ENCODE peak calls at places on chromosomes 3 and 15, in four cellular contexts. I is GM23338, T is coronary artery, P is tibial artery. A is an unnamed sample.

GRCh38 chr3:153379516-153379915 is 217.5 kb downstream of the RAP2B start:
- DNase-seq in I (no peak), T (no peak), P (no peak), A (no peak)

GRCh38 chr3:160287666-160288065 is 62.4 kb downstream of the C3orf80 start:
- DNase-seq in I (no peak), P (no peak), T (no peak), A (no peak)

GRCh38 chr15:35548435-35548834 is 2.5 kb upstream of the DPH6 start:
- DNase-seq in I (peak), P (no peak), T (no peak), A (peak)

GRCh38 chr3:89925976-89926375 is 818.6 kb downstream of the EPHA3 start:
- DNase-seq in P (no peak), T (no peak), I (no peak), A (no peak)

GRCh38 chr3:27976933-27977332 is 254.8 kb upstream of the EOMES start:
- DNase-seq in I (no peak), P (no peak), T (no peak), A (peak)

GRCh38 chr3:163043074-163043473 is 1546.5 kb downstream of the OTOL1 start:
- DNase-seq in P (no peak), T (no peak), I (peak), A (peak)

GRCh38 chr15:31352283-31352880 is 25.7 kb downstream of the KLF13 start:
- DNase-seq in I (no peak), P (no peak), T (no peak), A (no peak)

GRCh38 chr3:149463921-149464320 is 10.6 kb upstream of the TM4SF4 start:
- DNase-seq in T (no peak), I (no peak), P (no peak), A (no peak)

GRCh38 chr3:108180214-108180613 is 42.0 kb downstream of the IFT57 start:
- DNase-seq in I (no peak), T (no peak), P (no peak), A (no peak)

GRCh38 chr15:96115642-96116041 is 214.9 kb upstream of the NR2F2 start:
- DNase-seq in P (no peak), I (no peak), T (no peak), A (no peak)

GRCh38 chr3:190772831-190773230 is 89.7 kb downstream of the GMNC start:
- DNase-seq in I (no peak), P (no peak), T (no peak), A (no peak)

GRCh38 chr15:63759752-63760151 is 74.0 kb downstream of the HERC1 start:
- DNase-seq in T (no peak), P (no peak), I (no peak), A (no peak)

GRCh38 chr3:28150465-28151206 is 90.8 kb upstream of the CMC1 start:
- DNase-seq in T (no peak), P (no peak), I (no peak), A (no peak)

GRCh38 chr3:52237659-52238172 is 1.2 kb downstream of the TWF2 start:
- DNase-seq in P (peak), T (peak), I (peak), A (no peak)

GRCh38 chr3:127213381-127213918 is 20.5 kb downstream of the PRR23E start:
- DNase-seq in P (no peak), I (no peak), T (no peak), A (no peak)

GRCh38 chr3:142534543-142534942 is 44.0 kb downstream of the ATR start:
- DNase-seq in P (no peak), T (no peak), I (no peak), A (no peak)

GRCh38 chr3:176935524-176935923 is 261.8 kb downstream of the TBL1XR1 start:
- DNase-seq in T (no peak), P (no peak), I (no peak), A (no peak)

GRCh38 chr3:154584041-154584440 is 154.1 kb upstream of the GPR149 start:
- DNase-seq in T (no peak), I (peak), P (no peak), A (no peak)

GRCh38 chr15:94119923-94120775 is 111.2 kb upstream of the MCTP2 start:
- DNase-seq in T (no peak), I (peak), P (peak), A (peak)

GRCh38 chr15:35393403-35393802 is 152.6 kb downstream of the DPH6 start:
- DNase-seq in I (no peak), T (no peak), P (no peak), A (no peak)

GRCh38 chr15:74368121-74368520 is 675 bp upstream of the CYP11A1 start:
- DNase-seq in P (peak), T (peak), I (no peak), A (no peak)

GRCh38 chr3:153026026-153026425 is 136.0 kb upstream of the RAP2B start:
- DNase-seq in T (no peak), P (no peak), I (peak), A (peak)

GRCh38 chr3:171847133-171847532 is 4.0 kb downstream of the TMEM212 start:
- DNase-seq in I (no peak), P (no peak), T (no peak), A (no peak)

GRCh38 chr3:24318668-24319287 is 175.9 kb downstream of the THRB start:
- DNase-seq in T (no peak), I (no peak), P (no peak), A (no peak)

GRCh38 chr3:7309707-7310106 is 448.8 kb downstream of the GRM7 start:
- DNase-seq in P (peak), I (peak), T (no peak), A (peak)

GRCh38 chr3:7315037-7315436 is 454.1 kb downstream of the GRM7 start:
- DNase-seq in P (no peak), I (no peak), T (no peak), A (no peak)
- H3K27ac ChIP-seq in P (no peak), I (no peak), T (no peak), A (no peak)

GRCh38 chr15:60672400-60672799 is 193.5 kb upstream of the ICE2 start:
- DNase-seq in P (no peak), I (peak), T (no peak), A (no peak)
- TF ChIP-seq CTCF in P (no peak), I (peak), T (no peak), A (peak)

GRCh38 chr15:99016680-99017321 is 9.2 kb upstream of the PGPEP1L start:
- DNase-seq in P (no peak), I (peak), T (no peak), A (peak)
- H3K27ac ChIP-seq in P (no peak), I (no peak), T (no peak), A (peak)

GRCh38 chr3:167396075-167396474 is 16.0 kb upstream of the ZBBX start:
- DNase-seq in I (peak), T (no peak), P (no peak), A (no peak)

DNA sequence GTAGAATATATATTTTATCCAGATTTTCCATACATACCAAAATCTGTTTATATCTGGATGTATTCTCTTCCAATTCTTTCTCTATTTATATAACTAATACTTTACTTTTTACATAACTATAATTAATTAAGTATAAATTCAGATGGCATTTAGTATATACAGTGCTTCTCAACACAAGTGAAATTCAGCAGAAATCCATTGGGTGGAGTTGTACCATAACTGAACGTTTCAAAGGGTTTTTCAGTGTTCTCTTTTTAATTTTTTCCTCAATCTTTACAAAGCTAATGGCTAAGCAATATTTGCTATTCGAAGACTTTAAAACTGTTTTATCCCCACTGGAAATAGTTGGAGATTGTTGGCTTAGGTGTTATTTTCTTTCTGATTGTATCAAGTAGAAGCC is 13.9 kb upstream of the ZBBX start:
- DNase-seq in T (no peak), I (no peak), P (no peak), A (no peak)
- TF ChIP-seq CTCF in T (no peak), I (no peak), P (no peak), A (peak)

GRCh38 chr3:186976802-186977201 is 46.5 kb downstream of the ST6GAL1 start:
- DNase-seq in I (no peak), T (no peak), P (no peak), A (no peak)
- H3K27ac ChIP-seq in I (peak), T (peak), P (peak), A (peak)

GRCh38 chr15:65083262-65083701 is 6.7 kb downstream of the KBTBD13 start:
- DNase-seq in P (peak), T (no peak), I (peak), A (no peak)
- TF ChIP-seq CTCF in P (peak), T (no peak), I (peak), A (no peak)

GRCh38 chr3:46519952-46520351 is 22.2 kb downstream of the RTP3 start:
- DNase-seq in P (no peak), I (no peak), T (no peak), A (no peak)
- H3K27ac ChIP-seq in P (no peak), I (no peak), T (no peak), A (no peak)

GRCh38 chr3:12948891-12949711 is 107.7 kb upstream of the RPL32 start:
- DNase-seq in P (no peak), I (no peak), T (no peak), A (no peak)
- TF ChIP-seq CTCF in P (no peak), I (no peak), T (no peak), A (no peak)

GRCh38 chr15:41474941-41475340 is 18.7 kb upstream of the ITPKA start:
- DNase-seq in I (no peak), T (no peak), P (no peak), A (no peak)
- H3K27ac ChIP-seq in I (no peak), T (no peak), P (no peak), A (no peak)

GRCh38 chr3:196323723-196324122 is 5.7 kb upstream of the DYNLT2B start:
- DNase-seq in T (no peak), I (peak), P (no peak), A (peak)
- TF ChIP-seq CTCF in T (no peak), I (peak), P (no peak), A (peak)